ENCODE peak calls at places on chromosomes 12 and 14, in ten cellular contexts. Z, C, E, Q, H, T, R, M, N and G are unnamed samples.

GRCh38 chr12:109346920-109347319 is 780 bp upstream of the MYO1H start:
- DNase-seq in Z (no peak), C (no peak), E (no peak), Q (no peak), H (no peak), T (peak), R (no peak), M (peak), N (no peak), G (peak)

GRCh38 chr14:64423987-64424386 is 35.8 kb downstream of the MTHFD1 start:
- DNase-seq in Z (peak), C (peak), E (no peak), Q (no peak), H (peak), T (no peak), R (no peak), M (no peak), N (no peak), G (no peak)

GRCh38 chr14:38618514-38618913 is 362.6 kb upstream of the CLEC14A start:
- DNase-seq in Z (no peak), C (no peak), E (no peak), Q (no peak), H (no peak), T (peak), R (no peak), M (no peak), N (no peak), G (no peak)

GRCh38 chr12:92302041-92302829 is 156.6 kb upstream of the BTG1 start:
- DNase-seq in Z (no peak), C (no peak), E (no peak), Q (no peak), H (no peak), T (no peak), R (no peak), M (no peak), N (no peak), G (no peak)

GRCh38 chr12:131370791-131371579 is 339.9 kb upstream of the SFSWAP start:
- DNase-seq in Z (no peak), C (no peak), E (no peak), Q (no peak), H (no peak), T (no peak), R (no peak), M (no peak), N (no peak), G (no peak)

GRCh38 chr12:104358353-104359003 is 54.9 kb downstream of the EID3 start:
- DNase-seq in Z (peak), C (peak), E (peak), Q (no peak), H (peak), T (peak), R (peak), M (peak), N (peak), G (peak)

GRCh38 chr12:124273630-124274029 is 21.3 kb upstream of the RFLNA start:
- DNase-seq in Z (no peak), C (no peak), E (no peak), Q (peak), H (peak), T (peak), R (no peak), M (peak), N (no peak), G (peak)

GRCh38 chr12:112543666-112544185 is 125.0 kb downstream of the PTPN11 start:
- DNase-seq in Z (peak), C (peak), E (no peak), Q (no peak), H (no peak), T (no peak), R (no peak), M (no peak), N (no peak), G (no peak)

GRCh38 chr12:9180810-9181209 is 27.4 kb downstream of the PZP start:
- DNase-seq in Z (no peak), C (no peak), E (no peak), Q (no peak), H (no peak), T (no peak), R (no peak), M (no peak), N (no peak), G (no peak)

GRCh38 chr12:108305520-108305919 is 33.6 kb downstream of the CMKLR1 start:
- DNase-seq in Z (no peak), C (peak), E (no peak), Q (peak), H (peak), T (no peak), R (no peak), M (no peak), N (no peak), G (no peak)

GRCh38 chr14:69056389-69056788 is 77.3 kb upstream of the ACTN1 start:
- DNase-seq in Z (no peak), C (no peak), E (no peak), Q (no peak), H (peak), T (no peak), R (no peak), M (peak), N (peak), G (peak)